ENCODE peak calls at places on chromosomes 1 and 21, in four cellular contexts. N is K562, I is A549, F is HepG2. K is an unnamed sample.
A peak's percentile ranks its signal among the peaks of the same experiment; 100 is the strongest.

GRCh38 chr1:212465311-212465710 is 32.6 kb downstream of the NENF start:
- DNase-seq in N (no peak), I (no peak), F (no peak), K (no peak)

GRCh38 chr21:40466893-40467483 is 380.0 kb downstream of the DSCAM start:
- DNase-seq in N (no peak), I (peak; percentile 9), F (no peak), K (no peak)

GRCh38 chr1:160538985-160539651 is 16.1 kb upstream of the SLAMF6 start:
- DNase-seq in F (peak; percentile 81), N (no peak), I (no peak), K (no peak)

GRCh38 chr1:52996653-52997052 is 65.4 kb upstream of the PODN start:
- DNase-seq in I (no peak), N (no peak), F (no peak), K (no peak)

GRCh38 chr1:31576201-31576669 is at the start of gene TINAGL1:
- DNase-seq in I (no peak), F (peak; percentile 81), N (peak; percentile 82), K (no peak)

GRCh38 chr21:29334717-29335428 is 36.2 kb downstream of the BACH1 start:
- DNase-seq in I (no peak), N (no peak), F (no peak), K (no peak)

GRCh38 chr1:178310685-178311105 is 186.1 kb downstream of the CLEC20A start:
- DNase-seq in F (peak; percentile 77), N (peak; percentile 53), I (peak; percentile 76), K (no peak)

GRCh38 chr1:116503535-116504307 is 67.1 kb downstream of the CD58 start:
- DNase-seq in I (no peak), F (no peak), N (peak; percentile 91), K (no peak)

GRCh38 chr1:4225091-4225490 is 325.0 kb upstream of the C1orf174 start:
- DNase-seq in N (no peak), F (no peak), I (no peak), K (no peak)

GRCh38 chr1:110207831-110208230 is 2.3 kb upstream of the KCNC4 start:
- DNase-seq in N (peak; percentile 78), F (peak; percentile 31), I (peak; percentile 36), K (no peak)

DNA sequence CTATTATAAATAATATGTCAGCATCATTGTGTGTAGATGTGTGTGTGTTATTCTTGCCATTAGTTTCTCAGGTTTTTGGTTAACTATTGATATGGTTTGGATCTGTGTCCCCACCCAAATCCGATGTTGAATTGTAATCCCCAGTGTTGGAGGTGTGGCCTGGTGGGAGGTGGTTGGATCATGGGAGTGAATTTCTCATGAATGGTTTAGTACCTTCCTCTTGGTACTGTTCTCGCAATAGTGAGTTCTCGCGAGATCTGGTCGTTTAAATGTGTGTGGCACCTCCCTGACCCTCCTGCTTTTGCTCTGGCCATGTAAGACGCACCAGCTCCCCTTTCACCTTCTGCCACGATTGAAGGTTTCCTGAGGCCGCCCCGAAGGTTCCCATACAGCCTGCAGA is 9.6 kb upstream of the POFUT2 start:
- DNase-seq in F (no peak), I (no peak), N (no peak), K (no peak)
- TF ChIP-seq PHF8 in F (no peak), I (no peak), N (no peak), K (no peak)

GRCh38 chr1:201309420-201309819 is 26.1 kb downstream of the PKP1 start:
- DNase-seq in F (peak; percentile 80), I (peak; percentile 62), N (peak; percentile 85), K (peak; percentile 34)
- TF ChIP-seq CHD2 in F (no peak), I (no peak), N (no peak), K (no peak)

GRCh38 chr21:44714905-44715304 is 3.5 kb upstream of the TSPEAR start:
- DNase-seq in I (no peak), N (no peak), F (no peak), K (no peak)

GRCh38 chr21:44712203-44713028 is 1.0 kb upstream of the TSPEAR start:
- DNase-seq in N (no peak), F (no peak), I (no peak), K (no peak)

GRCh38 chr21:44711327-44712202 is at the start of gene TSPEAR:
- DNase-seq in I (no peak), N (no peak), F (no peak), K (no peak)

GRCh38 chr21:44713130-44713529 is 1.8 kb upstream of the TSPEAR start:
- DNase-seq in F (no peak), N (no peak), I (no peak), K (peak; percentile 45)

DNA sequence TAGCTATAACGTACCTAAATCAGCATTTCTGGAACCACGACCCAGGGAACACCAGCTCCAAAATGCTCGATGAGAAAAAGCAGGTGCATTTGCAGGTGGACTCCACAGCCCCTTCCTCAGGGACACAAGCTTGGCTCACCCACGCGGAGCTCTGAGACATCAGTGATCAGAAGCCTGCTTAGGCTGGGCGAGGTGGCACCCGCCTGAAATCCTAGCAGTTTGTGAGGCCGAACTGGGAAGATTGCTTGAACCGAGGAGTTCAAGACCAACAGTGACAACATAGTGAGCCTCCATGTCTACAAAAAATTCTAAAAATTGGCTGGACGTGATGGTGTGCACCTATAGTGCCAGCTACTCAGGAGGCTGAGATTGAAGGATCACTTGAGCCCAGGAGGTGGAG is 2.5 kb upstream of the TSPEAR start:
- DNase-seq in F (no peak), I (no peak), N (no peak), K (peak; percentile 24)
- TF ChIP-seq RAD21 in F (no peak), I (no peak), N (no peak), K (no peak)

DNA sequence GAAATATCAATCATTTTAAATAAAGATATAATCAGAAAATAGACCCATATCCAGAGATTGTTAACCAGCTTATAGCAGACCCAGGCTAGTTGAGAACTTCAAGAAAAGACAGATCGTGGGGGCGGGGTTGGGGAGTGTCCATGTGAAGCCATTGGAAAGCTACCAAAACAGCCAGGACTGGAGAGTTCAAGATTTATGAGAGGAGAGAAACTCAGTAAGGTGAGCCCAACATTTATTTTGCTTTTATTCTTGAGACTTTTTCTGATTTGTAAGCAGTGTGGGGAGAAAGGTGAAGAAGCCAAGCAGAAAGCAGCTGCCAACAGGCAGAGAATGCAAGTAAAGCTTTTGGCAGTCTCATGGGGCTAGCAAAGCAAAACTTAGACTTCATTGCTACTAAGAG is 179.8 kb downstream of the VPS13D start:
- DNase-seq in F (no peak), N (no peak), I (no peak), K (no peak)
- TF ChIP-seq PHF8 in F (no peak), N (no peak), I (no peak), K (no peak)

DNA sequence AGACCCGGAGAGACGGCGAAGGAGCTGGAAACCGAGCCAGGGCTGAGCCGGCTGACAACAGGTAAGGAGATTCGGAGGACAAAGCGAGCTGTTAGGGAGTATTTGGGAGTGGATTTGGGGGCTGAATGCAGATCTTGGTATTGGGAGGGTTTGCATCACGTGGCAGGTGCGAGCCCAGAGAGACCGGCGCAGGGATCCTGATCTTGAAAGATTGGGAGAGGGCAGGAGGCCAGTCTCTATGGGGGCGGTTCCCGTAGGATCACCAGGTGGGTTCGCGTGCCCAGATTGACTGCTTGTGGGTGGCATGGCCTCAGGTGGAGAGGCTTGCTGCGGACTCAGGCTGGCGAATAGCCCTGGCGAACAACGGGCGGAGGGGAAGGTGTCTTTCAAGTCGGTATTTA is 204 bp downstream of the CIART start:
- DNase-seq in N (no peak), I (no peak), F (no peak), K (no peak)
- TF ChIP-seq CHD2 in N (no peak), I (no peak), F (no peak), K (no peak)

DNA sequence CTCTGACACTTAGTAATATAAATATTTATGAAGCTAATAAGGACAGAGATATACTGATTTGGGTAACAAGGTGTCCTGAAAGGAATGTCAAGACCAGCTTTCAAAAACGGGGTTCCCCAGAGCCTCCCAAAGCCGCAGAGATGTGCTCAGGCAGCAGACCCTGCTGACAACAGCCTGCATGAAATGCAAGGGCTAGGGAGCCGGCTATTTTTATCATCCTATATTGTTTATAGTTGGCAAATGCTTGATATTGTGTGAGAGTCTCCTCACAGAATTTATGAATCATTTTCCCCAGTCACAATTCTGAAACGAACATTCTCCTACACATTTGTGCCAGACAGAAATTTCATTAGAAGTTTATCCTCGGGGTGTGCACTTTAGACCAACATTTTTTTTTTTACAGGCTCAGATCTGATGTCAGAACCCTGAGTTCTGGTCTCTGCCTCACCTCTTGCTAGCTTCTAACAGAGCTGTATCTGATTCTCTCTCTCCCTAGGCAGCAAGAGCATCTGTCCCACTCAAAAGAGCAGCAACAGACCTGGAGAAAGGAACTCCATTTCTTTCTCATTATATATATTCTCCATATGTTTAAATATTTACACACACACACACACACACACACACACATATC is 302.3 kb upstream of the PLD5 start:
- DNase-seq in N (no peak), F (no peak), I (no peak), K (no peak)
- TF ChIP-seq RAD21 in N (no peak), F (no peak), I (no peak), K (no peak)

DNA sequence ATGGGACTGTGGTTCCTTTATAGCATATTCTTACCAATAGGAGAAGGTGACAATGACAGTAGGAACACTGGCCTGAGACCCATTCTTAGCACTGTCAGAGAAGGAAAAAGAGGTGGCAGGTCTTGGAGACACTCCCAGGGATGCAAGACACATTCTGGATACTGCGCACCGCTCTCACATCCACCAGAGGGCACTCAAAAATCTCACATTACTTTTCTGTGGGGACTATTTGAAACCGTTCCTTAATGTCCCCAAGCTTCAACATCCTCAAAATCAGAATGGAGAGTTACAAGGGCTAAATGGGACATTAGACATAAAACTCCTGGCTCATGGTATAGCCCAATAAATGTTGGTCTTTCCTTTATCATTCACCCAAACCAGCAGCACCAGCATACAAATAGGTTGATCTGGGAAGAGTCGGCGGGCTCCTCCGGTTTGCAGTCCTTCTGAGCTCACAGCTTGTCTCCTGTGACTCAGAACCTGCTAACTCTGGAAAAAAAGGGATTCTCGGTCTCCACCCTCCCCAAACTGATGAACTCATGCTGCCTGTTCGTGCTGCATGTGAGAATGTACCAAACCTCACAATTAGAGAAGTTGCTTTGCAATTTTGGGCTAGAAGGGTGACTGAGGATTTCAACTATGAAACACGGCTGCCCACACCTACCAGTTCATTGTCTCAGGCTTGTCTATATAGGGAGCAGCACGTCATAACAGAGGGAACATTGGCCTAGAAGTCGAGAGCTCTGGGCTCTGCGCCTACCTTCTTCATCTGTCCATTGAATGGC is 40.2 kb downstream of the IL12RB2 start:
- DNase-seq in I (peak; percentile 35), N (peak; percentile 33), F (peak; percentile 24), K (peak; percentile 13)
- TF ChIP-seq PHF8 in I (no peak), N (no peak), F (no peak), K (no peak)

DNA sequence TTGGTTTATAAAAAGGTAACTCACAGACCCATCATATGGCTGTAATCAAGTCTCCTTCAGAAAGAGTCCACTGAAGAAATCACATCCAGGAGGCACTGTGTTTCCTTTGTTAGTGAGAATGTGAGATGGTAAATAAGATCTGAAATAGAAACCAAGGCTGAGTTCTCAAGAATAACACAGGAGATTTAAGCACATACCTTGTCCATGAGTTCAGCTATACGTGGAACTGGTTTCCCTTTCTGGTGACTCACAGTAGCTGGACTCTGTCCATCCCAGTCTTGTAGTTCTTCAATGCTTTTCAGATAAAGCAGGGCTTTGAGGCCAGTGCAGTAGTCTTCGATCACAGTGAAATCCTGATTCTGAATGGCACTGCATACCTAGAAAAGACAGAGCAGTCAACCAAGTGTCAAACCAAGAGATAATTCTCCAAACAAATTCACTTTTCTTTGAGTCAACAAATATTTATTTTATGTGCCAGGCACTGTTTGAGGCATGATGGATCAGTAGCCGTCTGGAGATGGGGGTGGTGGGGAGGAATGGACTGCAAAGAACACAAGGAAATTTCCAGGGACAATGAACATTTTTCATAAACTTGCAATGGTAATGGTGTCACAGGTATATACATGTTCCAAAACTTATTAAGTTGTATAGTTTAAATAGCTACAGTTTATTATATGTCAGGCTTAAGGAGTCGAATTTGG is 471.4 kb downstream of the PTBP2 start:
- DNase-seq in I (peak; percentile 53), F (no peak), N (no peak), K (no peak)
- TF ChIP-seq CHD2 in I (no peak), F (no peak), N (no peak), K (no peak)